ENCODE peak calls at places on chromosomes 3 and 15, in seven cellular contexts. C is uterus, G is small intestine, K is H54, T is AG20443, Z is iris pigment epithelial cell, B is putamen. D is an unnamed sample.
A peak's percentile ranks its signal among the peaks of the same experiment; 100 is the strongest.

GRCh38 chr15:78810377-78811123 is 714 bp downstream of the ADAMTS7 start:
- DNase-seq in C (peak; percentile 49), K (no peak), B (no peak), Z (peak; percentile 41), T (peak; percentile 81), G (peak; percentile 24), D (peak; percentile 42)

GRCh38 chr3:116103868-116104530 is 341.3 kb downstream of the LSAMP start:
- DNase-seq in Z (no peak), K (no peak), B (no peak), G (no peak), C (no peak), T (no peak), D (no peak)

GRCh38 chr15:88981244-88982215 is 68.4 kb upstream of the MFGE8 start:
- DNase-seq in Z (no peak), C (no peak), K (no peak), T (no peak), G (no peak), B (no peak), D (no peak)

GRCh38 chr15:76183906-76184639 is 124.3 kb downstream of the TMEM266 start:
- DNase-seq in B (no peak), T (no peak), C (no peak), G (no peak), Z (no peak), K (no peak), D (no peak)

GRCh38 chr3:160756907-160757623 is 1.0 kb downstream of the PPM1L start:
- DNase-seq in B (no peak), T (no peak), C (no peak), K (no peak), Z (no peak), G (peak; percentile 5), D (no peak)

GRCh38 chr15:44662478-44663409 is 718 bp downstream of the SPG11 start:
- DNase-seq in C (peak; percentile 57), K (peak; percentile 59), B (peak; percentile 39), Z (peak; percentile 63), T (peak; percentile 64), G (peak; percentile 78), D (peak; percentile 18)

GRCh38 chr3:142501004-142501926 is 53.4 kb upstream of the XRN1 start:
- DNase-seq in B (no peak), Z (peak; percentile 94), K (peak; percentile 25), T (peak; percentile 47), C (no peak), G (no peak), D (no peak)

GRCh38 chr15:63519548-63520178 is 15.3 kb downstream of the USP3 start:
- DNase-seq in B (no peak), K (no peak), T (no peak), Z (no peak), C (no peak), G (no peak), D (no peak)

GRCh38 chr15:27820232-27820631 is 278.9 kb downstream of the OCA2 start:
- DNase-seq in G (no peak), T (no peak), Z (peak; percentile 25), C (no peak), K (no peak), B (no peak), D (no peak)

GRCh38 chr3:50264389-50264963 is 4.5 kb upstream of the SEMA3B start:
- DNase-seq in K (peak; percentile 92), Z (peak; percentile 81), C (peak; percentile 95), G (no peak), B (peak; percentile 92), T (peak; percentile 95), D (peak; percentile 54)

GRCh38 chr3:150270883-150271577 is 137.1 kb upstream of the TSC22D2 start:
- DNase-seq in C (no peak), G (peak; percentile 79), Z (no peak), K (no peak), B (no peak), T (no peak), D (no peak)

GRCh38 chr15:43253431-43254403 is 13.0 kb downstream of the TGM5 start:
- DNase-seq in K (peak; percentile 79), T (no peak), B (no peak), Z (peak; percentile 57), G (peak; percentile 39), C (no peak), D (no peak)

GRCh38 chr15:28191832-28192231 is 92.7 kb upstream of the OCA2 start:
- DNase-seq in K (no peak), C (no peak), T (peak; percentile 90), Z (peak; percentile 83), B (peak; percentile 42), G (peak; percentile 12), D (no peak)

GRCh38 chr3:50656417-50657195 is 18.1 kb upstream of the DOCK3 start:
- DNase-seq in K (no peak), G (no peak), Z (no peak), B (no peak), C (no peak), T (no peak), D (no peak)

GRCh38 chr3:23127196-23127595 is 75.9 kb upstream of the UBE2E2 start:
- DNase-seq in Z (no peak), B (no peak), K (no peak), T (no peak), G (no peak), C (no peak), D (no peak)

GRCh38 chr3:66428733-66429132 is 72.1 kb downstream of the LRIG1 start:
- DNase-seq in Z (peak; percentile 98), C (peak; percentile 92), G (no peak), T (peak; percentile 89), K (peak; percentile 72), B (peak; percentile 59), D (peak; percentile 63)

GRCh38 chr3:48952510-48953118 is 34.0 kb downstream of the ARIH2 start:
- DNase-seq in K (no peak), C (no peak), Z (no peak), T (no peak), G (peak; percentile 64), B (no peak), D (no peak)

GRCh38 chr15:38635170-38635569 is 70.6 kb upstream of the RASGRP1 start:
- DNase-seq in K (no peak), G (no peak), T (no peak), C (no peak), Z (no peak), B (no peak), D (no peak)

GRCh38 chr3:129624347-129625070 is 18.0 kb upstream of the PLXND1 start:
- DNase-seq in T (no peak), G (no peak), B (no peak), Z (no peak), K (no peak), C (no peak), D (no peak)

GRCh38 chr15:62618432-62618831 is 424.1 kb upstream of the TPM1 start:
- DNase-seq in G (no peak), K (peak; percentile 26), T (peak; percentile 76), C (no peak), Z (peak; percentile 77), B (no peak), D (no peak)

GRCh38 chr3:141331370-141332318 is 36.7 kb upstream of the ZBTB38 start:
- DNase-seq in G (peak; percentile 61), K (peak; percentile 84), B (no peak), C (peak; percentile 50), Z (peak; percentile 98), T (peak; percentile 93), D (peak; percentile 39)

GRCh38 chr15:59352683-59353082 is 20.0 kb downstream of the MYO1E start:
- DNase-seq in Z (no peak), T (no peak), K (no peak), B (no peak), C (no peak), G (no peak), D (no peak)

GRCh38 chr15:89203705-89204273 is 17.6 kb downstream of the RLBP1 start:
- DNase-seq in T (no peak), C (no peak), K (no peak), G (no peak), B (no peak), Z (no peak), D (no peak)

GRCh38 chr3:177057768-177058167 is 139.5 kb downstream of the TBL1XR1 start:
- DNase-seq in B (no peak), K (no peak), G (peak; percentile 67), T (no peak), Z (no peak), C (no peak), D (no peak)

GRCh38 chr3:52246728-52247454 is 1.3 kb downstream of the PPM1M start:
- DNase-seq in C (peak; percentile 16), B (no peak), Z (no peak), K (no peak), T (no peak), G (no peak), D (no peak)

GRCh38 chr3:11134794-11135193 is 19.5 kb upstream of the HRH1 start:
- DNase-seq in B (no peak), K (no peak), G (no peak), T (peak; percentile 43), Z (peak; percentile 77), C (no peak), D (no peak)

GRCh38 chr3:195895078-195895899 is 13.1 kb downstream of the TNK2 start:
- DNase-seq in G (peak; percentile 45), C (no peak), B (peak; percentile 41), T (peak; percentile 58), K (peak; percentile 83), Z (no peak), D (no peak)

GRCh38 chr15:63729115-63729884 is 104.4 kb downstream of the HERC1 start:
- DNase-seq in G (peak; percentile 70), K (no peak), C (no peak), B (no peak), Z (peak; percentile 39), T (no peak), D (no peak)

GRCh38 chr15:33309602-33310276 is 1.0 kb upstream of the RYR3 start:
- DNase-seq in G (no peak), Z (peak; percentile 7), K (no peak), C (peak; percentile 59), T (no peak), B (no peak), D (no peak)

GRCh38 chr15:101692799-101693198 is 31.5 kb downstream of the TARS3 start:
- DNase-seq in G (no peak), B (no peak), K (no peak), C (no peak), Z (no peak), T (no peak), D (no peak)